ENCODE peak calls at places on chromosome 21, in eight cellular contexts. One of them, this sample, is unnamed.
A peak's percentile ranks its signal among the peaks of the same experiment; 100 is the strongest.

GRCh38 chr21:45994738-45995685 is 13.4 kb downstream of the COL6A1 start:
- DNase-seq in iris pigment epithelial cell: no peak
- DNase-seq in activated naive CD4-positive, alpha-beta T cell treated with Interleukin-2 at 50 U/mL for 16 hours: no peak
- DNase-seq in GM23338: no peak
- DNase-seq in non-pigmented ciliary epithelial cell: no peak
- DNase-seq in NCI-H510A treated with DMSO at 0.1 percent for 48 hours: no peak
- DNase-seq in RWPE1: no peak
- DNase-seq in WTC11: peak; percentile 10
- DNase-seq in this sample: no peak

GRCh38 chr21:39099859-39100258 is 83.4 kb downstream of the PSMG1 start:
- DNase-seq in WTC11: no peak
- DNase-seq in activated naive CD4-positive, alpha-beta T cell treated with Interleukin-2 at 50 U/mL for 16 hours: no peak
- DNase-seq in RWPE1: no peak
- DNase-seq in iris pigment epithelial cell: no peak
- DNase-seq in GM23338: no peak
- DNase-seq in NCI-H510A treated with DMSO at 0.1 percent for 48 hours: no peak
- DNase-seq in non-pigmented ciliary epithelial cell: no peak
- DNase-seq in this sample: no peak

GRCh38 chr21:21715286-21715969 is 717.2 kb downstream of the NCAM2 start:
- DNase-seq in non-pigmented ciliary epithelial cell: peak; percentile 97
- DNase-seq in WTC11: no peak
- DNase-seq in RWPE1: no peak
- DNase-seq in iris pigment epithelial cell: peak; percentile 82
- DNase-seq in GM23338: no peak
- DNase-seq in NCI-H510A treated with DMSO at 0.1 percent for 48 hours: no peak
- DNase-seq in activated naive CD4-positive, alpha-beta T cell treated with Interleukin-2 at 50 U/mL for 16 hours: no peak
- DNase-seq in this sample: no peak

GRCh38 chr21:43352568-43353281 is 74.2 kb downstream of the SIK1 start:
- DNase-seq in iris pigment epithelial cell: peak; percentile 44
- DNase-seq in RWPE1: no peak
- DNase-seq in activated naive CD4-positive, alpha-beta T cell treated with Interleukin-2 at 50 U/mL for 16 hours: no peak
- DNase-seq in non-pigmented ciliary epithelial cell: no peak
- DNase-seq in WTC11: no peak
- DNase-seq in NCI-H510A treated with DMSO at 0.1 percent for 48 hours: no peak
- DNase-seq in GM23338: no peak
- DNase-seq in this sample: peak; percentile 35

GRCh38 chr21:25709684-25710265 is 24.9 kb downstream of the ATP5PF start:
- DNase-seq in GM23338: peak; percentile 74
- DNase-seq in non-pigmented ciliary epithelial cell: no peak
- DNase-seq in WTC11: peak; percentile 13
- DNase-seq in NCI-H510A treated with DMSO at 0.1 percent for 48 hours: no peak
- DNase-seq in RWPE1: no peak
- DNase-seq in activated naive CD4-positive, alpha-beta T cell treated with Interleukin-2 at 50 U/mL for 16 hours: no peak
- DNase-seq in iris pigment epithelial cell: no peak
- DNase-seq in this sample: no peak

GRCh38 chr21:38869196-38869595 is 63.5 kb downstream of the ETS2 start:
- DNase-seq in activated naive CD4-positive, alpha-beta T cell treated with Interleukin-2 at 50 U/mL for 16 hours: no peak
- DNase-seq in GM23338: no peak
- DNase-seq in RWPE1: no peak
- DNase-seq in non-pigmented ciliary epithelial cell: no peak
- DNase-seq in iris pigment epithelial cell: no peak
- DNase-seq in NCI-H510A treated with DMSO at 0.1 percent for 48 hours: no peak
- DNase-seq in WTC11: no peak
- DNase-seq in this sample: no peak

GRCh38 chr21:25424045-25424444 is 183.2 kb downstream of the MRPL39 start:
- DNase-seq in activated naive CD4-positive, alpha-beta T cell treated with Interleukin-2 at 50 U/mL for 16 hours: no peak
- DNase-seq in NCI-H510A treated with DMSO at 0.1 percent for 48 hours: no peak
- DNase-seq in iris pigment epithelial cell: no peak
- DNase-seq in RWPE1: no peak
- DNase-seq in WTC11: no peak
- DNase-seq in non-pigmented ciliary epithelial cell: no peak
- DNase-seq in GM23338: no peak
- DNase-seq in this sample: no peak

GRCh38 chr21:32257952-32258785 is 20.7 kb downstream of the MIS18A start:
- DNase-seq in RWPE1: peak; percentile 76
- DNase-seq in NCI-H510A treated with DMSO at 0.1 percent for 48 hours: peak; percentile 76
- DNase-seq in activated naive CD4-positive, alpha-beta T cell treated with Interleukin-2 at 50 U/mL for 16 hours: peak; percentile 38
- DNase-seq in iris pigment epithelial cell: peak; percentile 84
- DNase-seq in GM23338: peak; percentile 88
- DNase-seq in WTC11: peak; percentile 73
- DNase-seq in non-pigmented ciliary epithelial cell: peak; percentile 55
- DNase-seq in this sample: peak; percentile 22

GRCh38 chr21:41010981-41011380 is 157.0 kb upstream of the BACE2 start:
- DNase-seq in WTC11: no peak
- DNase-seq in GM23338: no peak
- DNase-seq in iris pigment epithelial cell: no peak
- DNase-seq in non-pigmented ciliary epithelial cell: no peak
- DNase-seq in RWPE1: no peak
- DNase-seq in activated naive CD4-positive, alpha-beta T cell treated with Interleukin-2 at 50 U/mL for 16 hours: no peak
- DNase-seq in NCI-H510A treated with DMSO at 0.1 percent for 48 hours: no peak
- DNase-seq in this sample: no peak

GRCh38 chr21:45003331-45004058 is 63.7 kb downstream of the SLX9 start:
- DNase-seq in NCI-H510A treated with DMSO at 0.1 percent for 48 hours: no peak
- DNase-seq in activated naive CD4-positive, alpha-beta T cell treated with Interleukin-2 at 50 U/mL for 16 hours: no peak
- DNase-seq in WTC11: peak; percentile 7
- DNase-seq in non-pigmented ciliary epithelial cell: no peak
- DNase-seq in GM23338: no peak
- DNase-seq in RWPE1: no peak
- DNase-seq in iris pigment epithelial cell: no peak
- DNase-seq in this sample: no peak

GRCh38 chr21:33355996-33356395 is 31.2 kb downstream of the IFNAR1 start:
- DNase-seq in non-pigmented ciliary epithelial cell: no peak
- DNase-seq in RWPE1: no peak
- DNase-seq in iris pigment epithelial cell: no peak
- DNase-seq in WTC11: no peak
- DNase-seq in GM23338: no peak
- DNase-seq in NCI-H510A treated with DMSO at 0.1 percent for 48 hours: no peak
- DNase-seq in activated naive CD4-positive, alpha-beta T cell treated with Interleukin-2 at 50 U/mL for 16 hours: no peak
- DNase-seq in this sample: no peak

GRCh38 chr21:42666918-42667317 is 13.5 kb downstream of the PDE9A start:
- DNase-seq in activated naive CD4-positive, alpha-beta T cell treated with Interleukin-2 at 50 U/mL for 16 hours: no peak
- DNase-seq in GM23338: no peak
- DNase-seq in iris pigment epithelial cell: no peak
- DNase-seq in WTC11: no peak
- DNase-seq in NCI-H510A treated with DMSO at 0.1 percent for 48 hours: no peak
- DNase-seq in non-pigmented ciliary epithelial cell: no peak
- DNase-seq in RWPE1: no peak
- DNase-seq in this sample: no peak

GRCh38 chr21:39750670-39751069 is 5.7 kb downstream of the IGSF5 start:
- DNase-seq in iris pigment epithelial cell: no peak
- DNase-seq in NCI-H510A treated with DMSO at 0.1 percent for 48 hours: no peak
- DNase-seq in activated naive CD4-positive, alpha-beta T cell treated with Interleukin-2 at 50 U/mL for 16 hours: no peak
- DNase-seq in WTC11: no peak
- DNase-seq in GM23338: no peak
- DNase-seq in non-pigmented ciliary epithelial cell: no peak
- DNase-seq in RWPE1: no peak
- DNase-seq in this sample: no peak

GRCh38 chr21:27403011-27403410 is 436.1 kb upstream of the ADAMTS5 start:
- DNase-seq in RWPE1: no peak
- DNase-seq in GM23338: no peak
- DNase-seq in iris pigment epithelial cell: no peak
- DNase-seq in WTC11: no peak
- DNase-seq in NCI-H510A treated with DMSO at 0.1 percent for 48 hours: no peak
- DNase-seq in non-pigmented ciliary epithelial cell: no peak
- DNase-seq in activated naive CD4-positive, alpha-beta T cell treated with Interleukin-2 at 50 U/mL for 16 hours: no peak
- DNase-seq in this sample: no peak

GRCh38 chr21:35873441-35873840 is 186.9 kb downstream of the SETD4 start:
- DNase-seq in activated naive CD4-positive, alpha-beta T cell treated with Interleukin-2 at 50 U/mL for 16 hours: no peak
- DNase-seq in RWPE1: no peak
- DNase-seq in WTC11: no peak
- DNase-seq in NCI-H510A treated with DMSO at 0.1 percent for 48 hours: no peak
- DNase-seq in GM23338: no peak
- DNase-seq in iris pigment epithelial cell: no peak
- DNase-seq in non-pigmented ciliary epithelial cell: no peak
- DNase-seq in this sample: no peak

GRCh38 chr21:35051287-35051818 is 2.3 kb upstream of the RUNX1 start:
- DNase-seq in iris pigment epithelial cell: peak; percentile 91
- DNase-seq in NCI-H510A treated with DMSO at 0.1 percent for 48 hours: peak; percentile 73
- DNase-seq in RWPE1: peak; percentile 22
- DNase-seq in WTC11: peak; percentile 79
- DNase-seq in GM23338: peak; percentile 89
- DNase-seq in activated naive CD4-positive, alpha-beta T cell treated with Interleukin-2 at 50 U/mL for 16 hours: peak; percentile 82
- DNase-seq in non-pigmented ciliary epithelial cell: no peak
- DNase-seq in this sample: no peak

GRCh38 chr21:27060190-27060589 is 93.3 kb upstream of the ADAMTS5 start:
- DNase-seq in RWPE1: no peak
- DNase-seq in non-pigmented ciliary epithelial cell: peak; percentile 10
- DNase-seq in iris pigment epithelial cell: peak; percentile 77
- DNase-seq in WTC11: no peak
- DNase-seq in GM23338: no peak
- DNase-seq in activated naive CD4-positive, alpha-beta T cell treated with Interleukin-2 at 50 U/mL for 16 hours: no peak
- DNase-seq in NCI-H510A treated with DMSO at 0.1 percent for 48 hours: no peak
- DNase-seq in this sample: no peak

GRCh38 chr21:29078884-29079765 is 5.7 kb upstream of the CCT8 start:
- DNase-seq in GM23338: no peak
- DNase-seq in iris pigment epithelial cell: no peak
- DNase-seq in non-pigmented ciliary epithelial cell: no peak
- DNase-seq in WTC11: no peak
- DNase-seq in NCI-H510A treated with DMSO at 0.1 percent for 48 hours: no peak
- DNase-seq in activated naive CD4-positive, alpha-beta T cell treated with Interleukin-2 at 50 U/mL for 16 hours: peak; percentile 37
- DNase-seq in RWPE1: no peak
- DNase-seq in this sample: no peak

GRCh38 chr21:39842741-39843146 is 24.5 kb upstream of the PCP4 start:
- DNase-seq in GM23338: no peak
- DNase-seq in non-pigmented ciliary epithelial cell: no peak
- DNase-seq in RWPE1: no peak
- DNase-seq in WTC11: no peak
- DNase-seq in iris pigment epithelial cell: peak; percentile 23
- DNase-seq in activated naive CD4-positive, alpha-beta T cell treated with Interleukin-2 at 50 U/mL for 16 hours: no peak
- DNase-seq in NCI-H510A treated with DMSO at 0.1 percent for 48 hours: no peak
- DNase-seq in this sample: no peak

GRCh38 chr21:38806942-38807284 is 1.2 kb downstream of the ETS2 start:
- DNase-seq in activated naive CD4-positive, alpha-beta T cell treated with Interleukin-2 at 50 U/mL for 16 hours: no peak
- DNase-seq in NCI-H510A treated with DMSO at 0.1 percent for 48 hours: peak; percentile 50
- DNase-seq in GM23338: no peak
- DNase-seq in non-pigmented ciliary epithelial cell: no peak
- DNase-seq in WTC11: no peak
- DNase-seq in RWPE1: no peak
- DNase-seq in iris pigment epithelial cell: peak; percentile 49
- DNase-seq in this sample: no peak

GRCh38 chr21:25297117-25297516 is 310.2 kb downstream of the MRPL39 start:
- DNase-seq in non-pigmented ciliary epithelial cell: no peak
- DNase-seq in iris pigment epithelial cell: no peak
- DNase-seq in RWPE1: no peak
- DNase-seq in WTC11: no peak
- DNase-seq in NCI-H510A treated with DMSO at 0.1 percent for 48 hours: no peak
- DNase-seq in GM23338: no peak
- DNase-seq in activated naive CD4-positive, alpha-beta T cell treated with Interleukin-2 at 50 U/mL for 16 hours: no peak
- DNase-seq in this sample: no peak

GRCh38 chr21:45080639-45081414 is 6.4 kb downstream of the ADARB1 start:
- DNase-seq in RWPE1: peak; percentile 23
- DNase-seq in iris pigment epithelial cell: peak; percentile 72
- DNase-seq in non-pigmented ciliary epithelial cell: peak; percentile 32
- DNase-seq in NCI-H510A treated with DMSO at 0.1 percent for 48 hours: no peak
- DNase-seq in WTC11: no peak
- DNase-seq in activated naive CD4-positive, alpha-beta T cell treated with Interleukin-2 at 50 U/mL for 16 hours: peak; percentile 46
- DNase-seq in GM23338: no peak
- DNase-seq in this sample: no peak

GRCh38 chr21:39251326-39251725 is 62.1 kb downstream of the BRWD1 start:
- DNase-seq in non-pigmented ciliary epithelial cell: no peak
- DNase-seq in RWPE1: no peak
- DNase-seq in WTC11: no peak
- DNase-seq in iris pigment epithelial cell: peak; percentile 26
- DNase-seq in activated naive CD4-positive, alpha-beta T cell treated with Interleukin-2 at 50 U/mL for 16 hours: no peak
- DNase-seq in NCI-H510A treated with DMSO at 0.1 percent for 48 hours: no peak
- DNase-seq in GM23338: no peak
- DNase-seq in this sample: peak; percentile 6

GRCh38 chr21:41899431-41900202 is 20.5 kb upstream of the PRDM15 start:
- DNase-seq in RWPE1: no peak
- DNase-seq in WTC11: no peak
- DNase-seq in GM23338: no peak
- DNase-seq in non-pigmented ciliary epithelial cell: no peak
- DNase-seq in activated naive CD4-positive, alpha-beta T cell treated with Interleukin-2 at 50 U/mL for 16 hours: peak; percentile 51
- DNase-seq in NCI-H510A treated with DMSO at 0.1 percent for 48 hours: no peak
- DNase-seq in iris pigment epithelial cell: no peak
- DNase-seq in this sample: no peak

GRCh38 chr21:34722684-34723300 is 54.0 kb downstream of the CLIC6 start:
- DNase-seq in NCI-H510A treated with DMSO at 0.1 percent for 48 hours: no peak
- DNase-seq in WTC11: peak; percentile 76
- DNase-seq in RWPE1: no peak
- DNase-seq in iris pigment epithelial cell: no peak
- DNase-seq in non-pigmented ciliary epithelial cell: no peak
- DNase-seq in activated naive CD4-positive, alpha-beta T cell treated with Interleukin-2 at 50 U/mL for 16 hours: peak; percentile 22
- DNase-seq in GM23338: peak; percentile 83
- DNase-seq in this sample: no peak

GRCh38 chr21:37237764-37238163 is 29.4 kb downstream of the VPS26C start:
- DNase-seq in RWPE1: no peak
- DNase-seq in iris pigment epithelial cell: no peak
- DNase-seq in GM23338: no peak
- DNase-seq in non-pigmented ciliary epithelial cell: no peak
- DNase-seq in NCI-H510A treated with DMSO at 0.1 percent for 48 hours: no peak
- DNase-seq in activated naive CD4-positive, alpha-beta T cell treated with Interleukin-2 at 50 U/mL for 16 hours: no peak
- DNase-seq in WTC11: no peak
- DNase-seq in this sample: no peak

GRCh38 chr21:14120091-14120734 is 90.5 kb downstream of the LIPI start:
- DNase-seq in activated naive CD4-positive, alpha-beta T cell treated with Interleukin-2 at 50 U/mL for 16 hours: peak; percentile 9
- DNase-seq in RWPE1: peak; percentile 6
- DNase-seq in WTC11: peak; percentile 73
- DNase-seq in GM23338: peak; percentile 82
- DNase-seq in NCI-H510A treated with DMSO at 0.1 percent for 48 hours: peak; percentile 30
- DNase-seq in non-pigmented ciliary epithelial cell: no peak
- DNase-seq in iris pigment epithelial cell: peak; percentile 29
- DNase-seq in this sample: peak; percentile 6